ENCODE peak calls at places on chromosome 21, in ten cellular contexts. J is CD4-positive, alpha-beta T cell; N is ovary; Z is transverse colon; M is psoas muscle; C is esophagus squamous epithelium; H is A549; T is cardiac muscle cell; F is PC-9; W is adrenal gland. U is an unnamed sample.
A peak's percentile ranks its signal among the peaks of the same experiment; 100 is the strongest.

GRCh38 chr21:16330340-16331319 is 600.8 kb downstream of the USP25 start:
- DNase-seq in C (no peak), W (peak; percentile 31), M (no peak), T (peak; percentile 88), N (no peak), H (peak; percentile 76), Z (no peak), J (no peak), F (peak; percentile 1), U (peak; percentile 42)

GRCh38 chr21:41726970-41727783 is 39.7 kb downstream of the RIPK4 start:
- DNase-seq in N (no peak), F (peak; percentile 89), T (peak; percentile 77), H (peak; percentile 36), C (no peak), J (no peak), Z (no peak), M (peak; percentile 88), W (no peak), U (peak; percentile 86)

GRCh38 chr21:40386301-40386911 is 460.6 kb downstream of the DSCAM start:
- DNase-seq in C (no peak), M (peak; percentile 57), H (peak; percentile 14), N (no peak), T (peak; percentile 2), W (peak; percentile 77), J (no peak), F (peak; percentile 1), Z (peak; percentile 34), U (peak; percentile 8)

GRCh38 chr21:26756491-26757159 is 88.6 kb downstream of the ADAMTS1 start:
- DNase-seq in T (no peak), H (no peak), Z (no peak), M (no peak), F (no peak), C (no peak), J (no peak), W (no peak), N (no peak), U (no peak)

GRCh38 chr21:25183577-25183976 is 423.7 kb downstream of the MRPL39 start:
- DNase-seq in F (no peak), H (no peak), Z (no peak), W (no peak), M (no peak), T (no peak), N (no peak), C (no peak), J (no peak), U (no peak)

GRCh38 chr21:28579986-28580550 is 412.6 kb downstream of the LTN1 start:
- DNase-seq in Z (no peak), F (no peak), W (no peak), H (no peak), N (no peak), T (peak; percentile 5), J (no peak), M (no peak), C (no peak), U (no peak)

GRCh38 chr21:42777064-42777756 is 102.1 kb downstream of the WDR4 start:
- DNase-seq in W (no peak), C (no peak), N (no peak), T (no peak), H (no peak), M (no peak), J (no peak), Z (no peak), F (no peak), U (no peak)

GRCh38 chr21:18218331-18218730 is 26.3 kb upstream of the CHODL start:
- DNase-seq in W (no peak), H (no peak), F (no peak), C (no peak), M (no peak), Z (no peak), N (no peak), J (no peak), T (no peak), U (no peak)

GRCh38 chr21:45386336-45386727 is 18.6 kb upstream of the COL18A1 start:
- DNase-seq in Z (no peak), H (no peak), M (peak; percentile 32), C (no peak), T (no peak), J (no peak), W (peak; percentile 13), N (peak; percentile 61), F (peak; percentile 83), U (no peak)

GRCh38 chr21:45385549-45386050 is 19.4 kb upstream of the COL18A1 start:
- DNase-seq in N (peak; percentile 54), M (peak; percentile 34), Z (no peak), F (no peak), W (peak; percentile 6), J (no peak), T (no peak), H (no peak), C (no peak), U (no peak)

GRCh38 chr21:45388011-45388521 is 16.9 kb upstream of the COL18A1 start:
- DNase-seq in J (no peak), W (peak; percentile 21), Z (no peak), H (no peak), F (no peak), M (peak; percentile 51), T (no peak), N (peak; percentile 62), C (no peak), U (no peak)

GRCh38 chr21:45387506-45387905 is 17.5 kb upstream of the COL18A1 start:
- DNase-seq in M (peak; percentile 35), J (no peak), N (peak; percentile 47), C (no peak), Z (no peak), T (no peak), H (no peak), W (peak; percentile 7), F (no peak), U (no peak)

DNA sequence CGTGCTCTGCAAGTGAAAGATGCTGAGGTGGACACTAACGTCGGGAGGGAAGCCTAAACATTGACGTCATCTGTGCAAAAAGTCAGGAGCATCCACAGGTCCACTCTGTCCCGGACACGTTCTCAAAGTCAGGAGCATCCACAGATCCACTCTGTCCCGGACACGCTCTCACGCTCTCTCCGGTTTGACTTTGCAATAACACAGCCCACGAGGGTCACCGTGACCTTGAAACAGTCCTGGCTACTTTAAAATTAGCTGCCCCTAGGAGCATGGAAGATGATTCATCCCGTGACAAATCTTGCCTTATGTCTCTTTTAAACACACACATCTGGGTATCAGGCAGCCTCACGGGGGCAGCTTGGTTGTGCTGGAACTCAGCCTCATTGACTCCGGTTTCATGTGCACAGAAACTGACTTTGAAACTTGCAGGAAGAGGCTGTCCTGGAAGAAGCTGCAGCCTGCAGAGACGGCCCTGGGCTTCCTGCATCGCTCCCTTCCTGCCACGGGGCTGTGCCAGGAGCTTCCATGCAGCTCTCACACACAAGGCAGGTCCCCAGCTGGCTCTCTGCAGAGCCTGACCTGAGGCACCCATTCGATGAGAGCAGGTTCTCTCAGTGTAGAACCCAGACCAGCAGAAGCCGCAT is 18.1 kb upstream of the COL18A1 start:
- DNase-seq in H (peak; percentile 45), N (peak; percentile 86), C (no peak), M (peak; percentile 71), F (peak; percentile 24), J (no peak), W (peak; percentile 82), Z (no peak), T (peak; percentile 89), U (no peak)
- TF ChIP-seq CTCF in H (no peak), N (peak; percentile 68), C (peak; percentile 36), M (no peak), F (no peak), J (no peak), W (peak; percentile 36), Z (no peak), T (peak; percentile 38), U (peak; percentile 14)

DNA sequence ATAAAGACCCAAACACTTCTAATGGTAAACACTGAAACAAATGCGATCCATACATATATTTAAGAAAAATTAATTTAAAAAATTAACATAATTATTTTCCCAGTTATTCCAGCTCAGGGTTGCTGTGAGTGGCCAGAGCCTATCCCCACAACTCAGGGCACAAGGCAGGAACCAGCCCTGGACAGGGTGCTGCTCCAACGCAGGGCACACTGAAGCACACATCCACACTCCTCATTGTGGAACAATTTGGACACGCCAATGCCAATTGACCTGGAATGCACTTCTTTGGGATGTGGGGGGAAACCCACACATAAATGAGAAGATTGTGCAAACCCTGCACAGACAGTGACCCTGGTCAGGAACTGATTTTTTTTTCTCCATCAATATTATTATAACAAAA is 23.4 kb downstream of the SAMSN1 start:
- DNase-seq in J (no peak), C (no peak), T (no peak), H (no peak), M (no peak), W (no peak), N (no peak), Z (no peak), F (no peak), U (no peak)
- H3K27ac ChIP-seq in J (no peak overlapping the region), C (peak overlapping the region; percentile 54), T (no peak overlapping the region), H (no peak overlapping the region), M (no peak overlapping the region), W (no peak overlapping the region), N (no peak overlapping the region), Z (peak overlapping the region; percentile 13), F (no peak overlapping the region), U (no peak overlapping the region)

GRCh38 chr21:45954271-45954670 is 27.3 kb upstream of the COL6A1 start:
- DNase-seq in N (peak; percentile 66), H (no peak), C (no peak), F (no peak), J (no peak), Z (no peak), M (no peak), W (no peak), T (peak; percentile 68), U (no peak)
- TF ChIP-seq CTCF in N (no peak), H (no peak), C (no peak), F (no peak), J (no peak), Z (peak; percentile 24), M (no peak), W (no peak), T (peak; percentile 52), U (no peak)

GRCh38 chr21:43911935-43912487 is 47.0 kb downstream of the AGPAT3 start:
- DNase-seq in J (no peak), C (no peak), H (no peak), Z (no peak), M (peak; percentile 73), N (peak; percentile 30), T (no peak), W (peak; percentile 14), F (no peak), U (no peak)
- H3K27ac ChIP-seq in J (no peak overlapping the region), C (no peak overlapping the region), H (no peak overlapping the region), Z (no peak overlapping the region), M (peak overlapping the region; percentile 41), N (no peak overlapping the region), T (no peak overlapping the region), W (no peak overlapping the region), F (no peak overlapping the region), U (no peak overlapping the region)

U was measured in RWPE1.